ENCODE peak calls at places on chromosomes 5 and 9, in six cellular contexts. D, P, B, S, H and O are unnamed samples.

GRCh38 chr9:89149726-89150125 is 28.9 kb downstream of the SHC3 start:
- DNase-seq in S (no peak), D (no peak), P (no peak), H (no peak), B (no peak), O (no peak)

GRCh38 chr9:99368341-99369326 is 146.6 kb downstream of the SEC61B start:
- DNase-seq in B (no peak), S (peak; percentile 83), P (peak; percentile 34), D (no peak), H (peak; percentile 38), O (peak; percentile 59)

GRCh38 chr5:19880430-19880829 is 107.6 kb downstream of the CDH18 start:
- DNase-seq in S (no peak), D (no peak), P (no peak), B (no peak), H (no peak), O (no peak)

GRCh38 chr5:79800979-79801827 is 111.6 kb downstream of the CMYA5 start:
- DNase-seq in S (no peak), P (no peak), B (no peak), H (peak; percentile 16), D (no peak), O (no peak)

GRCh38 chr9:33946779-33947535 is 101.7 kb downstream of the UBAP2 start:
- DNase-seq in H (no peak), S (no peak), B (no peak), D (no peak), P (no peak), O (no peak)

GRCh38 chr5:29811914-29812679 is 1381.4 kb upstream of the CDH6 start:
- DNase-seq in S (no peak), H (peak; percentile 47), B (no peak), P (no peak), D (peak; percentile 4), O (no peak)

GRCh38 chr5:33441241-33441844 is 578 bp downstream of the TARS1 start:
- DNase-seq in P (peak; percentile 18), S (no peak), H (peak; percentile 74), D (peak; percentile 79), B (no peak), O (peak; percentile 9)

GRCh38 chr5:119578937-119579336 is 50.4 kb upstream of the FAM170A start:
- DNase-seq in S (no peak), B (no peak), D (peak; percentile 36), P (no peak), H (peak; percentile 92), O (peak; percentile 26)

GRCh38 chr9:128593856-128594255 is 41.5 kb downstream of the SPTAN1 start:
- DNase-seq in P (no peak), D (no peak), H (no peak), B (no peak), S (no peak), O (no peak)

GRCh38 chr5:154757647-154758406 is 2.6 kb downstream of the LARP1 start:
- DNase-seq in P (no peak), H (no peak), B (no peak), S (no peak), D (no peak), O (no peak)

GRCh38 chr9:79682076-79682736 is 110.4 kb downstream of the TLE4 start:
- DNase-seq in D (no peak), H (no peak), B (no peak), S (no peak), P (no peak), O (no peak)

GRCh38 chr5:33423018-33423630 is 17.6 kb upstream of the TARS1 start:
- DNase-seq in B (no peak), D (peak; percentile 21), H (peak; percentile 34), S (no peak), P (no peak), O (no peak)

GRCh38 chr5:61301820-61302563 is 30.1 kb upstream of the ZSWIM6 start:
- DNase-seq in D (no peak), H (no peak), B (peak; percentile 62), S (peak; percentile 72), P (no peak), O (no peak)

GRCh38 chr5:132132138-132132537 is 58.5 kb downstream of the CSF2 start:
- DNase-seq in S (no peak), B (no peak), H (no peak), P (no peak), D (no peak), O (no peak)

GRCh38 chr5:132136906-132137305 is 63.3 kb downstream of the CSF2 start:
- DNase-seq in D (no peak), P (no peak), S (no peak), H (no peak), B (no peak), O (no peak)

GRCh38 chr5:132130918-132131715 is 57.5 kb downstream of the CSF2 start:
- DNase-seq in B (no peak), D (no peak), P (no peak), S (no peak), H (no peak), O (no peak)

GRCh38 chr5:132138260-132138659 is 64.7 kb downstream of the CSF2 start:
- DNase-seq in H (no peak), S (no peak), B (no peak), P (no peak), D (no peak), O (no peak)

DNA sequence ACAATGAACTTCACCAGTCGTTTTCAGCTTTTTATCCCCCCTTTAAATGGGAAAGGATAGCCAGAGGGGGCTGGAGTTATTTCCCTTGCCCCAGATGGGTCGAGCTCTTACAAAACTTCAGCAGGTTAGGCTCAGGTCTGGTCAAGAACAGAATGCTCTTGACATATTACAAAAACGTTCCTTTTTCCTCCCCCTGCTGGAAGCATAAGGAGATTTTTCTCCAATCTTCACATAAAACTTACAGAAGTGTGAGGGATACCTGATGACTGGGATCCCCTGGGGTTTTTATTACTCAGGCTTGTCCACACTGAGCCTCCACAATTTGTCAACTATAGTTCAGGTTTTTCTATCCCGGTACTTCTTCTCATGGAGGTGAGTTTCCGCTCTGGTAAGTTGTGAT is 60.8 kb downstream of the CSF2 start:
- DNase-seq in B (no peak), H (peak; percentile 23), D (no peak), S (no peak), P (no peak), O (no peak)
- TF ChIP-seq CTCF in B (no peak), H (peak; percentile 32), D (no peak), S (no peak), P (no peak), O (no peak)

GRCh38 chr9:136926154-136926704 is 18.3 kb downstream of the FBXW5 start:
- DNase-seq in H (no peak), D (no peak), B (no peak), S (no peak), P (no peak), O (no peak)
- TF ChIP-seq CTCF in H (no peak), D (peak; percentile 14), B (no peak), S (no peak), P (no peak), O (no peak)

GRCh38 chr9:109859447-109859846 is 79.4 kb downstream of the PALM2AKAP2 start:
- DNase-seq in B (no peak), P (no peak), H (no peak), D (no peak), S (no peak), O (no peak)
- TF ChIP-seq CTCF in B (peak; percentile 32), P (no peak), H (peak; percentile 44), D (no peak), S (peak; percentile 27), O (no peak)

GRCh38 chr5:171272996-171273970 is 35.8 kb upstream of the TLX3 start:
- DNase-seq in H (peak; percentile 82), P (peak; percentile 10), D (peak; percentile 13), S (no peak), B (no peak), O (no peak)
- TF ChIP-seq CTCF in H (peak; percentile 75), P (peak; percentile 32), D (peak; percentile 43), S (no peak), B (no peak), O (peak; percentile 50)

GRCh38 chr5:123610665-123611406 is 98.9 kb downstream of the CSNK1G3 start:
- DNase-seq in P (peak; percentile 16), H (peak; percentile 78), S (no peak), D (peak; percentile 30), B (no peak), O (peak; percentile 26)
- TF ChIP-seq CTCF in P (peak; percentile 100), H (peak; percentile 100), S (peak; percentile 98), D (peak; percentile 63), B (peak; percentile 88), O (peak; percentile 88)

DNA sequence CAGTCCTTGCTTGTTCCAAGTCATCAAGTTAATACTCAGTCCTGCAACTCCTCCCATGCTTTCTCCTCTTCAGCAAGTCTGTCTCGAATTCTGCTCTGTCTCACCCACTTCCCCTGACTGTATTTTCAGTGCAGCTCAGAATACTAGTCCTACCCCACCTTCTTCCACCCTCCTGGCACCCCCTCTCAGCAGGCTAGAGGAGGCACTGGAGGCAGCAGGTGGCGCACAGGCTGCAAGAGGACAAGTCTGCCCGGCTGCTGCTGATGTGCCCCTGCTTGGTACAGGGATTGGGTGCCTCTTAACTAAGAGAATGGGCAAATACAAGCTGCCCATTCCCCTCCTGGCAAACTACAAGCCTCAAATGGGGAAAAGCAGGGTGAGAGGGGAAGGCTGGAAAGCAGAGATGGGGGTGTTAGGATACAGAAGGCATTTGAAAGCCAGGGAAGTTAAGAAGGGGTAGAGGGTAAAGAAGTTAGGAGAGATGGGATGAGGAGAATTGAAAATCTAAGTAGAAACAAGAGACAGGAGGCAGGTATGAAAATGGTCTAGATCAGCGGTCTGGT is 5.0 kb downstream of the TLN1 start:
- DNase-seq in B (peak; percentile 66), D (no peak), S (peak; percentile 70), H (peak; percentile 29), P (no peak), O (peak; percentile 39)
- TF ChIP-seq CTCF in B (no peak), D (no peak), S (no peak), H (no peak), P (no peak), O (peak; percentile 16)

DNA sequence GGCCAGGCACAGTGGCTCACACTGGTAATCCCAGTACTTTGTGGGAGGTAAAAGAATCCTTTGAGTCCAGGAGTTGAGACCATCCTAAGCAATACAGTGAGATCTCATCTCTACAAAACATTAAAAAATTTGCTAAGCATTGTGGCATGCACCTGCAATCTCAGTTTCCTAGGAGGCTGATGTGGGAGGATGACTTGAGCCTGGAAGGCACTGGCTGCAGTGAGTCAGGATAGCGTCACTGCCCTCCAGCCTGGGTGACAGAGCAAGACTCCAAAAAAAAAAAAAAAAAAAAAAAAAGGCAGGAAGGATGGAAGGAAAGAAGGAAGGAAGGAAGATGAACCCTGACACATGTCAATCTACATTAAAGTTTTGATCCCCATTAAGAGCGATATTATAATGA is 1452.2 kb upstream of the ACO1 start:
- DNase-seq in B (no peak), H (no peak), P (no peak), S (no peak), D (no peak), O (no peak)
- TF ChIP-seq CTCF in B (no peak), H (no peak), P (no peak), S (no peak), D (no peak), O (no peak)

GRCh38 chr5:8188874-8189588 is 320.1 kb downstream of the MTRR start:
- DNase-seq in D (no peak), P (no peak), S (no peak), H (no peak), B (no peak), O (no peak)

DNA sequence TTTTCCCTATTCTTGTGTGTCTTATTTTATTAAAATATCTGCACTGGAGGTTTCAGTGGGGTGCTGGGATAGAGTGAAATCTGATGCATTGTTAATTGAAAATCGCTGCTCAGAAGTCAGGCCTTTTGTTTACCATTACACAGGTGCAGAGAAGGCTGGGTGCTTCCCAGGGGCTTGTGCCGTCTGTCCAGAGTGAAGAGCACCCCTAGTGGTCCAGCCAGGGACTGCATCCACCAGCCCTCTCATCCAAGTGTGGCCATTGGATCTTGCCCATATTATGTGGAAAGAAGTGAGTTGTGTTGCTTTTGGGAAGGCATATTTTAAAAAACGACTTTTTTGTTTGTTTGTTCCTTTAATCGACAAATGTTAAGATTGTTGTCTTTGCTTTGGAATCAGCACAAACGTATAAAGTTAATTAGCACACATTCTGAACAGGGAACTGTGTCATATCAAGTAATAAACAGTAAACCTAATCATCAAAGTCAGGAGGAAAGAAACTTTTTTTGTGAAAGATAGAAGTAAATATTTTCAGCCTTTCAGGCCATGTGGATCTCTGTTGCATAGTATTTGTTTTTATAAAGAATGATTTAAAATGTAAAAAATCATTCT is 315.6 kb downstream of the MTRR start:
- DNase-seq in D (peak; percentile 66), H (peak; percentile 80), B (no peak), P (peak; percentile 73), S (no peak), O (peak; percentile 46)
- TF ChIP-seq CTCF in D (peak; percentile 64), H (peak; percentile 92), B (peak; percentile 60), P (peak; percentile 88), S (peak; percentile 32), O (peak; percentile 82)